ENCODE peak calls at places on chromosome 1, in eight cellular contexts. B is heart right ventricle; S is activated effector memory CD4-positive, alpha-beta T cell treated with anti-CD3 and anti-CD28 coated beads, Interleukin-2, amount 50 U/mL, for 16 hours; G is HS-27A; O is GM04504; A is psoas muscle; V is stimulated activated CD8-positive, alpha-beta memory T cell treated with anti-CD3 and anti-CD28 coated beads, Interleukin-15, amount 100 ng/mL, for 24 hours; F is hepatocyte. K is an unnamed sample.

GRCh38 chr1:58660105-58660504 is 39.8 kb downstream of the MYSM1 start:
- DNase-seq in O (no peak), B (no peak), V (no peak), F (peak; percentile 22), S (no peak), G (no peak), A (no peak), K (no peak)

GRCh38 chr1:186828612-186829542 is at the start of gene PLA2G4A:
- DNase-seq in A (peak; percentile 19), S (no peak), V (no peak), B (peak; percentile 25), G (no peak), F (peak; percentile 77), O (no peak), K (peak; percentile 64)

GRCh38 chr1:201528631-201529260 is 10.2 kb upstream of the NAV1 start:
- DNase-seq in S (no peak), G (no peak), F (peak; percentile 61), A (no peak), B (no peak), V (no peak), O (no peak), K (no peak)

GRCh38 chr1:99659755-99660210 is 13.9 kb downstream of the PALMD start:
- DNase-seq in B (no peak), A (no peak), O (no peak), F (no peak), V (no peak), G (no peak), S (no peak), K (no peak)

GRCh38 chr1:66996018-66996682 is 57.8 kb downstream of the SLC35D1 start:
- DNase-seq in V (no peak), G (no peak), O (peak; percentile 41), B (no peak), A (no peak), S (peak; percentile 81), F (peak; percentile 76), K (peak; percentile 84)

GRCh38 chr1:171643156-171643555 is 9.3 kb downstream of the MYOC start:
- DNase-seq in G (no peak), A (no peak), O (no peak), S (no peak), F (no peak), B (no peak), V (no peak), K (no peak)

GRCh38 chr1:111895017-111895416 is 94.5 kb downstream of the KCND3 start:
- DNase-seq in F (no peak), V (no peak), B (no peak), G (no peak), O (no peak), A (no peak), S (no peak), K (no peak)

GRCh38 chr1:62070384-62071011 is 124.2 kb upstream of the L1TD1 start:
- DNase-seq in S (no peak), F (no peak), A (no peak), G (no peak), V (no peak), B (no peak), O (no peak), K (peak; percentile 36)

GRCh38 chr1:180066150-180066549 is 88.5 kb upstream of the QSOX1 start:
- DNase-seq in B (no peak), A (no peak), O (no peak), F (no peak), G (no peak), V (no peak), S (no peak), K (no peak)

GRCh38 chr1:172969611-172970010 is 81.1 kb downstream of the TNFSF18 start:
- DNase-seq in B (no peak), S (no peak), V (no peak), O (peak; percentile 68), F (no peak), A (no peak), G (no peak), K (peak; percentile 55)

GRCh38 chr1:112925015-112925414 is 31.0 kb downstream of the SLC16A1 start:
- DNase-seq in F (no peak), B (no peak), O (no peak), G (no peak), S (no peak), A (no peak), V (no peak), K (no peak)